ENCODE peak calls at places on chromosomes 5 and 9, in four cellular contexts. U is H9, R is mammary epithelial cell, O is HCT116. Y is an unnamed sample.

GRCh38 chr9:22100626-22101025 is 91.5 kb upstream of the CDKN2B start:
- DNase-seq in U (no peak), R (no peak), O (peak), Y (no peak)

GRCh38 chr9:133514475-133515239 is 10.1 kb downstream of the MYMK start:
- DNase-seq in U (no peak), R (no peak), O (no peak), Y (no peak)

GRCh38 chr5:93606384-93606752 is 23.3 kb downstream of the NR2F1 start:
- DNase-seq in U (no peak), R (no peak), O (no peak), Y (no peak)

GRCh38 chr5:170752257-170753215 is 31.0 kb upstream of the GABRP start:
- DNase-seq in U (peak), R (peak), O (no peak), Y (no peak)

GRCh38 chr5:138111937-138112336 is 27.3 kb downstream of the NME5 start:
- DNase-seq in U (no peak), R (peak), O (no peak), Y (peak)

GRCh38 chr9:121636411-121636865 is 15.0 kb upstream of the DAB2IP start:
- DNase-seq in U (no peak), R (peak), O (no peak), Y (peak)

GRCh38 chr5:107668933-107669542 is 1.7 kb downstream of the EFNA5 start:
- DNase-seq in U (peak), R (peak), O (no peak), Y (peak)

GRCh38 chr9:124475158-124475867 is 25.1 kb downstream of the ADGRD2 start:
- DNase-seq in U (peak), R (no peak), O (no peak), Y (no peak)

GRCh38 chr9:14702200-14702599 is 9.0 kb upstream of the ZDHHC21 start:
- DNase-seq in U (no peak), R (no peak), O (no peak), Y (no peak)

GRCh38 chr5:151345808-151346478 is 1.4 kb downstream of the SLC36A2 start:
- DNase-seq in U (no peak), R (peak), O (no peak), Y (peak)

GRCh38 chr5:1007681-1008450 is 736 bp upstream of the NKD2 start:
- DNase-seq in U (no peak), R (no peak), O (no peak), Y (no peak)

GRCh38 chr9:88574993-88575392 is 40.0 kb downstream of the NXNL2 start:
- DNase-seq in U (no peak), R (peak), O (no peak), Y (peak)

GRCh38 chr5:159133041-159133741 is 33.5 kb upstream of the EBF1 start:
- DNase-seq in U (no peak), R (peak), O (peak), Y (peak)

GRCh38 chr5:139687656-139688055 is 39.5 kb downstream of the CXXC5 start:
- DNase-seq in U (no peak), R (no peak), O (no peak), Y (no peak)

GRCh38 chr5:103112910-103113309 is 7.0 kb downstream of the GIN1 start:
- DNase-seq in U (no peak), R (no peak), O (no peak), Y (no peak)

GRCh38 chr5:926416-927171 is 33.9 kb downstream of the TRIP13 start:
- DNase-seq in U (peak), R (no peak), O (no peak), Y (peak)

GRCh38 chr9:10134266-10134665 is 478.5 kb downstream of the PTPRD start:
- DNase-seq in U (no peak), R (no peak), O (no peak), Y (no peak)

GRCh38 chr9:69122391-69123141 is 51.5 kb upstream of the TJP2 start:
- DNase-seq in U (peak), R (peak), O (peak), Y (peak)

GRCh38 chr5:99058466-99058865 is 129.7 kb upstream of the CHD1 start:
- DNase-seq in U (no peak), R (no peak), O (no peak), Y (peak)

GRCh38 chr5:177503351-177504085 is 6.1 kb downstream of the DOK3 start:
- DNase-seq in U (no peak), R (no peak), O (no peak), Y (no peak)
- H3K9ac ChIP-seq in U (no peak), R (no peak), O (no peak), Y (no peak)

DNA sequence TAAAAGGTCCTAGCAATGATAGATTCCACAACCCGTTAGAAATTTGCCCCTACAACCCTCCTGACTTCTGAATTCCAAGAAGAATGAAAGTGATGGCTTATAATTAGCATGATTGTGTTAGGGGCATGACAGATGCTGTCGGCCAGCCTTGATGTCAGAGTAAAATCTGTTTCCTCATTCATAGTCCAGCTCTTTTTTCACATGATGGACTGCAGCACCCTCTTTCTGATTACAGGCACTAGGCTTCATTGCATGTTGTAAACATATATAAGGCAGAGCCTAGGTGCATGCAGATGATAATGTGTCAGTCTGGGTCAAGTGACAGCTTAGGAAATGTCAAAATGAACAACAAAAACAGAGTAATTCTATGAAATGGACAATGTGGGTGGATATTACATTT is 226.8 kb downstream of the PDE4D start:
- DNase-seq in U (no peak), R (no peak), O (no peak), Y (no peak)
- TF ChIP-seq CTCF in U (no peak), R (no peak), O (no peak), Y (no peak)

GRCh38 chr5:130068988-130069387 is 164.7 kb downstream of the CHSY3 start:
- DNase-seq in U (no peak), R (peak), O (no peak), Y (no peak)
- H3K9ac ChIP-seq in U (no peak), R (no peak), O (no peak), Y (no peak)

GRCh38 chr5:133612021-133612860 is at the start of gene FSTL4:
- DNase-seq in U (peak), R (peak), O (no peak), Y (no peak)
- TF ChIP-seq CTCF in U (peak), R (no peak), O (no peak), Y (no peak)

DNA sequence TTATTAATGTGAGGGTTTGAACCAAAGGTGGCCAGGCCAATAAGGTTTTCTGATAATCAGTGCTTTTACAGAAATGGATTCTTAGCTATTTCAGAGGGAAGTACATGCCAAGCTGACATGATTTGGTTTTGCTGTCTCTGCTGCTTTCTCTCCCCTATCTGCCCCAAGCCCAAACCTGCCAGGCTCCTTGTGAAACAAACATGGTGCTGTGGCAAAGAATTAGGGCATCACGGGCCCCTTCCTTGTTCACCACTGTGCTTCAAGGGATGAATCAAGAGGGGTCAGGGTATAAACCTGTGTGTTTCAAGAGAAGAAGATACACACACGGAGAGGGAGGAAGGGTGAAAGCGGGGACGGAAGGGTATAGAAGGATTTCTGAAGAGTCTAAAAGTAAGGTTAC is 41.3 kb upstream of the SMU1 start:
- DNase-seq in U (no peak), R (no peak), O (no peak), Y (no peak)
- H3K9ac ChIP-seq in U (no peak), R (no peak), O (no peak), Y (no peak)

GRCh38 chr5:13660072-13660471 is 284.4 kb downstream of the DNAH5 start:
- DNase-seq in U (no peak), R (no peak), O (no peak), Y (no peak)
- TF ChIP-seq CTCF in U (peak), R (peak), O (no peak), Y (no peak)

GRCh38 chr9:94801242-94801641 is 74.7 kb downstream of the AOPEP start:
- DNase-seq in U (no peak), R (no peak), O (no peak), Y (peak)
- H3K9ac ChIP-seq in U (no peak), R (no peak), O (no peak), Y (no peak)

GRCh38 chr5:38797838-38798237 is 48.0 kb upstream of the OSMR start:
- DNase-seq in U (no peak), R (no peak), O (no peak), Y (no peak)
- TF ChIP-seq CTCF in U (no peak), R (no peak), O (no peak), Y (no peak)

Y was measured in fibroblast of lung.